ENCODE peak calls at places on chromosomes 16 and 17, in eight cellular contexts. Y is GM12891; K is BJ; L is CD4-positive, alpha-beta memory T cell; R is ACHN; O is RCC 7860; Q is colonic mucosa; A is nephron progenitor cell. Z is an unnamed sample.
A peak's percentile ranks its signal among the peaks of the same experiment; 100 is the strongest.

GRCh38 chr17:56708220-56708567 is 114.7 kb downstream of the NOG start:
- DNase-seq in Y (no peak), K (no peak), L (no peak), R (no peak), O (no peak), Q (no peak), A (no peak), Z (no peak)

GRCh38 chr16:1984347-1985225 is 593 bp downstream of the GFER start:
- DNase-seq in Y (no peak), K (no peak), L (no peak), R (no peak), O (no peak), Q (peak; percentile 65), A (no peak), Z (no peak)

GRCh38 chr16:72905581-72905980 is 142.3 kb downstream of the ZFHX3 start:
- DNase-seq in Y (no peak), K (no peak), L (no peak), R (no peak), O (peak; percentile 71), Q (no peak), A (no peak), Z (no peak)

GRCh38 chr17:16106161-16106891 is 106.7 kb downstream of the TTC19 start:
- DNase-seq in Y (no peak), K (no peak), L (no peak), R (no peak), O (no peak), Q (no peak), A (no peak), Z (no peak)

GRCh38 chr16:73298562-73298961 is 250.6 kb upstream of the ZFHX3 start:
- DNase-seq in Y (no peak), K (no peak), L (no peak), R (peak; percentile 46), O (peak; percentile 91), Q (no peak), A (no peak), Z (no peak)

GRCh38 chr16:27202923-27203428 is 350 bp upstream of the KDM8 start:
- DNase-seq in Y (no peak), K (no peak), L (no peak), R (no peak), O (no peak), Q (no peak), A (no peak), Z (no peak)

GRCh38 chr17:40582328-40582901 is 17.1 kb upstream of the CCR7 start:
- DNase-seq in Y (no peak), K (no peak), L (peak; percentile 78), R (no peak), O (no peak), Q (no peak), A (no peak), Z (no peak)

GRCh38 chr16:88099563-88099890 is 148.3 kb downstream of the BANP start:
- DNase-seq in Y (no peak), K (no peak), L (no peak), R (no peak), O (no peak), Q (no peak), A (no peak), Z (no peak)

GRCh38 chr16:50313596-50314483 is 47.5 kb downstream of the ADCY7 start:
- DNase-seq in Y (no peak), K (no peak), L (peak; percentile 67), R (no peak), O (no peak), Q (no peak), A (no peak), Z (no peak)

GRCh38 chr17:78184311-78184710 is 2.5 kb downstream of the TK1 start:
- DNase-seq in Y (no peak), K (no peak), L (no peak), R (no peak), O (no peak), Q (no peak), A (no peak), Z (no peak)

GRCh38 chr16:11258553-11259287 is 2.7 kb upstream of the SOCS1 start:
- DNase-seq in Y (peak; percentile 64), K (no peak), L (peak; percentile 61), R (no peak), O (no peak), Q (peak; percentile 74), A (no peak), Z (no peak)

GRCh38 chr17:28272166-28272565 is 46.8 kb upstream of the TMEM97 start:
- DNase-seq in Y (no peak), K (no peak), L (no peak), R (no peak), O (no peak), Q (no peak), A (no peak), Z (no peak)

GRCh38 chr17:9798724-9799123 is 7.3 kb upstream of the DHRS7C start:
- DNase-seq in Y (no peak), K (no peak), L (no peak), R (no peak), O (no peak), Q (no peak), A (no peak), Z (no peak)

GRCh38 chr17:6546069-6546718 is 10.2 kb downstream of the PITPNM3 start:
- DNase-seq in Y (no peak), K (no peak), L (no peak), R (peak; percentile 65), O (peak; percentile 74), Q (no peak), A (no peak), Z (no peak)

GRCh38 chr17:79036181-79036580 is 12.2 kb downstream of the C1QTNF1 start:
- DNase-seq in Y (no peak), K (no peak), L (no peak), R (no peak), O (no peak), Q (no peak), A (no peak), Z (no peak)

GRCh38 chr16:11064846-11065245 is 120.5 kb downstream of the CLEC16A start:
- DNase-seq in Y (no peak), K (no peak), L (no peak), R (no peak), O (no peak), Q (no peak), A (no peak), Z (no peak)

GRCh38 chr17:74768763-74769114 is 7.4 kb downstream of the NAT9 start:
- DNase-seq in Y (no peak), K (no peak), L (peak; percentile 6), R (no peak), O (no peak), Q (no peak), A (no peak), Z (no peak)

Z was measured in A549.